ENCODE peak calls at places on chromosomes 11 and 22, in eight cellular contexts. Z, O, G, N, P, I, A and F are unnamed samples.
A peak's percentile ranks its signal among the peaks of the same experiment; 100 is the strongest.

GRCh38 chr22:49620666-49621065 is 207.0 kb downstream of the BRD1 start:
- DNase-seq in P (no peak), G (no peak), A (no peak), O (no peak), N (no peak), I (no peak), Z (no peak), F (no peak)

GRCh38 chr11:122159173-122159701 is 43.2 kb upstream of the BLID start:
- DNase-seq in I (no peak), G (no peak), O (no peak), N (peak; percentile 65), P (no peak), Z (no peak), A (peak; percentile 66), F (peak; percentile 2)

GRCh38 chr11:94747136-94748110 is 20.7 kb upstream of the AMOTL1 start:
- DNase-seq in O (no peak), A (peak; percentile 47), P (no peak), N (no peak), I (no peak), Z (no peak), G (peak; percentile 41), F (no peak)

GRCh38 chr22:47197735-47198500 is 435.5 kb downstream of the TBC1D22A start:
- DNase-seq in Z (no peak), A (no peak), P (no peak), I (no peak), N (no peak), O (no peak), G (no peak), F (no peak)

GRCh38 chr11:118142809-118143208 is 9.8 kb downstream of the SCN4B start:
- DNase-seq in I (no peak), A (no peak), Z (no peak), P (no peak), O (no peak), G (no peak), N (no peak), F (peak; percentile 28)

GRCh38 chr11:73203790-73204189 is 14.3 kb upstream of the P2RY2 start:
- DNase-seq in Z (no peak), P (no peak), A (no peak), I (no peak), N (no peak), O (no peak), G (no peak), F (no peak)

GRCh38 chr11:103927535-103927934 is 108.9 kb upstream of the DDI1 start:
- DNase-seq in Z (no peak), I (peak; percentile 28), G (peak; percentile 14), A (no peak), O (no peak), P (no peak), N (peak; percentile 65), F (no peak)

GRCh38 chr11:123356539-123356938 is 73.5 kb upstream of the GRAMD1B start:
- DNase-seq in Z (no peak), A (no peak), N (no peak), G (no peak), I (no peak), O (no peak), P (no peak), F (no peak)

GRCh38 chr11:133078591-133079179 is 453.6 kb downstream of the OPCML start:
- DNase-seq in A (peak; percentile 14), I (peak; percentile 43), P (peak; percentile 9), Z (no peak), O (peak; percentile 58), N (peak; percentile 54), G (peak; percentile 60), F (peak; percentile 66)

GRCh38 chr22:49330421-49331222 is 497.1 kb downstream of the BRD1 start:
- DNase-seq in O (no peak), G (no peak), A (no peak), I (no peak), P (no peak), Z (no peak), N (no peak), F (no peak)

GRCh38 chr22:36144886-36145541 is 15.5 kb downstream of the APOL3 start:
- DNase-seq in P (peak; percentile 68), Z (peak; percentile 43), A (peak; percentile 81), N (peak; percentile 68), G (peak; percentile 50), O (peak; percentile 42), I (peak; percentile 57), F (peak; percentile 76)

GRCh38 chr11:72781313-72782080 is 12.3 kb downstream of the STARD10 start:
- DNase-seq in Z (no peak), O (no peak), I (peak; percentile 50), A (peak; percentile 29), P (no peak), G (peak; percentile 74), N (no peak), F (no peak)

GRCh38 chr22:28922540-28923244 is 39.3 kb downstream of the ZNRF3 start:
- DNase-seq in I (no peak), O (no peak), A (no peak), P (no peak), G (no peak), Z (no peak), N (no peak), F (peak; percentile 40)

GRCh38 chr11:58905141-58905715 is 34.1 kb upstream of the GLYATL1 start:
- DNase-seq in Z (no peak), P (peak; percentile 41), O (peak; percentile 59), I (no peak), N (peak; percentile 55), A (peak; percentile 72), G (peak; percentile 77), F (peak; percentile 16)

GRCh38 chr22:45686004-45686403 is 14.4 kb downstream of the ATXN10 start:
- DNase-seq in A (peak; percentile 54), P (no peak), O (no peak), N (peak; percentile 75), I (no peak), G (no peak), Z (no peak), F (no peak)

GRCh38 chr22:44658371-44658953 is 43.5 kb upstream of the PRR5 start:
- DNase-seq in G (peak; percentile 61), N (peak; percentile 87), O (no peak), I (no peak), Z (no peak), P (peak; percentile 69), A (no peak), F (peak; percentile 55)

GRCh38 chr11:68014157-68014965 is 4.2 kb downstream of the ALDH3B1 start:
- DNase-seq in I (no peak), O (no peak), A (peak; percentile 73), N (peak; percentile 83), G (peak; percentile 74), P (peak; percentile 69), Z (peak; percentile 67), F (no peak)

GRCh38 chr11:78949976-78950690 is 375.5 kb upstream of the NARS2 start:
- DNase-seq in N (no peak), O (peak; percentile 80), G (no peak), A (no peak), Z (no peak), I (no peak), P (no peak), F (no peak)

GRCh38 chr11:123682976-123683375 is 28.6 kb upstream of the SCN3B start:
- DNase-seq in P (no peak), A (no peak), Z (no peak), O (no peak), N (no peak), I (no peak), G (no peak), F (no peak)

GRCh38 chr11:47464479-47464878 is 15.5 kb upstream of the RAPSN start:
- DNase-seq in G (no peak), P (no peak), A (peak; percentile 59), Z (no peak), I (no peak), N (no peak), O (peak; percentile 51), F (peak; percentile 41)

GRCh38 chr22:30921108-30921507 is 47.5 kb downstream of the MORC2 start:
- DNase-seq in P (no peak), N (no peak), Z (no peak), I (peak; percentile 41), G (no peak), A (no peak), O (no peak), F (peak; percentile 24)

GRCh38 chr11:79412761-79413160 is 28.1 kb downstream of the TENM4 start:
- DNase-seq in I (no peak), Z (no peak), N (no peak), A (no peak), G (no peak), P (no peak), O (no peak), F (no peak)

GRCh38 chr22:50260434-50260800 is 1.1 kb downstream of the MAPK12 start:
- DNase-seq in G (no peak), O (no peak), Z (no peak), I (no peak), N (peak; percentile 31), A (no peak), P (no peak), F (no peak)

GRCh38 chr22:48379371-48379770 is 1448.3 kb downstream of the BRD1 start:
- DNase-seq in N (no peak), I (no peak), A (no peak), G (no peak), Z (no peak), P (no peak), O (no peak), F (no peak)